ENCODE peak calls at places on chromosomes 16 and 17, in eight cellular contexts. L is A549; A is DND-41; Z is IMR-90; O is neural progenitor cell; P is CD4-positive, alpha-beta memory T cell; S is heart left ventricle; X is PC-3. I is an unnamed sample.

GRCh38 chr16:30565984-30566383 is 5.5 kb downstream of the ZNF688 start:
- DNase-seq in S (no peak), Z (no peak), L (no peak), A (no peak), O (no peak), X (no peak), P (no peak), I (no peak)

GRCh38 chr16:48426244-48427135 is 41.3 kb upstream of the SIAH1 start:
- DNase-seq in O (no peak), Z (peak), P (no peak), S (no peak), X (no peak), A (no peak), L (no peak), I (no peak)

GRCh38 chr16:31700200-31700529 is 172.5 kb downstream of the AHSP start:
- DNase-seq in S (no peak), P (no peak), L (peak), X (peak), A (no peak), Z (no peak), O (no peak), I (no peak)

GRCh38 chr16:27253526-27253930 is 15.0 kb downstream of the NSMCE1 start:
- DNase-seq in S (no peak), X (peak), O (no peak), A (no peak), P (no peak), Z (peak), L (peak), I (peak)

GRCh38 chr17:10613775-10614513 is 43.2 kb downstream of the MYH3 start:
- DNase-seq in O (no peak), Z (peak), L (no peak), X (no peak), A (no peak), S (no peak), P (no peak), I (no peak)

GRCh38 chr17:81911277-81911961 is at the start of gene PCYT2:
- DNase-seq in A (peak), X (peak), O (peak), Z (peak), S (peak), P (peak), L (peak), I (peak)

GRCh38 chr17:1197379-1197778 is 17.6 kb upstream of the ABR start:
- DNase-seq in O (no peak), L (no peak), P (no peak), X (no peak), Z (peak), S (no peak), A (peak), I (no peak)

GRCh38 chr17:17398928-17399926 is 77.6 kb upstream of the MED9 start:
- DNase-seq in P (no peak), A (peak), X (no peak), S (no peak), O (no peak), L (no peak), Z (no peak), I (no peak)

GRCh38 chr17:41176744-41177387 is 1.2 kb downstream of the KRTAP4-2 start:
- DNase-seq in Z (no peak), X (no peak), A (no peak), L (no peak), O (no peak), P (no peak), S (no peak), I (no peak)

GRCh38 chr17:58249270-58250133 is 11.1 kb downstream of the LPO start:
- DNase-seq in Z (peak), S (peak), L (peak), P (peak), X (peak), O (peak), A (peak), I (peak)

GRCh38 chr16:85027968-85028637 is 508 bp downstream of the KIAA0513 start:
- DNase-seq in X (no peak), O (peak), L (no peak), S (no peak), A (no peak), P (no peak), Z (no peak), I (no peak)

GRCh38 chr17:42979511-42980273 is at the start of gene PTGES3L:
- DNase-seq in S (peak), X (peak), P (no peak), L (peak), O (peak), Z (peak), A (peak), I (no peak)

GRCh38 chr17:63694974-63695773 is 4.8 kb downstream of the LIMD2 start:
- DNase-seq in L (no peak), P (peak), O (no peak), S (no peak), A (no peak), X (no peak), Z (no peak), I (no peak)

GRCh38 chr17:63694229-63694973 is 5.5 kb downstream of the LIMD2 start:
- DNase-seq in Z (no peak), L (no peak), A (peak), S (no peak), X (no peak), O (peak), P (peak), I (no peak)

GRCh38 chr17:63697341-63698286 is 2.3 kb downstream of the LIMD2 start:
- DNase-seq in O (peak), P (peak), S (peak), A (peak), Z (no peak), L (peak), X (peak), I (no peak)

GRCh38 chr17:63696381-63696961 is 3.5 kb downstream of the LIMD2 start:
- DNase-seq in P (peak), A (peak), O (peak), L (peak), S (no peak), X (peak), Z (no peak), I (no peak)

GRCh38 chr17:63695889-63696288 is 4.0 kb downstream of the LIMD2 start:
- DNase-seq in A (no peak), P (no peak), S (no peak), O (no peak), X (no peak), L (no peak), Z (no peak), I (no peak)
- H3K27ac ChIP-seq in A (no peak), P (peak), S (no peak), O (no peak), X (no peak), L (no peak), Z (no peak), I (no peak)

GRCh38 chr17:4518901-4519300 is 20.2 kb downstream of the SPNS2 start:
- DNase-seq in O (no peak), X (no peak), L (no peak), P (no peak), Z (no peak), S (no peak), A (no peak), I (no peak)
- H3K27ac ChIP-seq in O (no peak), X (no peak), L (no peak), P (no peak), Z (no peak), S (peak), A (no peak), I (no peak)

DNA sequence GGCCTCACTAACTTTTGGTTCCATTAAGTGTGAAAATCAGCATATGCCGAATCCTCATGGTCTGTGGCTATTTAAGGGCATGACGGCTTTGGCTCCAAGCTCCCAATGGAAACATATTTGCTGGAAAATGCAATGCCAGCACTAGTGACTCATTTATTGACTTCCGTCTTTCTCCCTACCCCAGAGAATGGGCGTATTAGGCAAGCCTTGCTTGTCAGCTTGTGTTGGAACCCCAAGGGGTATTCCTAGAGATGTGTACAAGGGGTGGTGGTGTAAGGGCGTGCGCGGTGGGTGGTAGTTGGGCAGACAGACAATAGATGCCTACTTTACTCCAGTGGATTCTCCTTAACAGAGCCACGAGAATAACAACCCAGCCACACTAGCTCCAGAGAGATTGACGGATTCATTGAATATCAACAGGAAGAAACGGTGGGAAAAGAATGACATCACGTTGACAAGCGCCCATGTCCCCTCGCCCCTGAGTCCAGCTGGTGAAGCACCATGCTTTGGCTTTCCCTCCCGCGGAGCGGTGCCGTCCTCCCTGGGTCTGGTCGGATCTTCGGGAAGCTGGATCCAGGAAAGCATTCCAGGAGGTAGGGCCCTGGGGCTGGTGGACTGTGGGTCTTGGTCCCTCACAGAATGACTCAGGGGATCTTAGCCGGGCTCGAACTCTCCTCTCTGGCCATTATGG is 10.3 kb downstream of the CD300LB start:
- DNase-seq in A (no peak), S (no peak), Z (no peak), L (no peak), P (no peak), O (no peak), X (peak), I (no peak)
- H3K27ac ChIP-seq in A (no peak), S (peak), Z (no peak), L (no peak), P (no peak), O (no peak), X (no peak), I (no peak)

GRCh38 chr17:50364715-50365114 is 8.3 kb downstream of the MRPL27 start:
- DNase-seq in S (no peak), O (peak), L (no peak), A (no peak), P (no peak), Z (peak), X (no peak), I (peak)

GRCh38 chr17:50367401-50367800 is 5.6 kb downstream of the MRPL27 start:
- DNase-seq in S (no peak), L (no peak), X (no peak), A (no peak), P (no peak), O (no peak), Z (no peak), I (no peak)

GRCh38 chr17:50365165-50365564 is 7.8 kb downstream of the MRPL27 start:
- DNase-seq in X (no peak), P (no peak), L (no peak), O (no peak), S (no peak), Z (no peak), A (no peak), I (no peak)

GRCh38 chr17:50364061-50364458 is 8.9 kb downstream of the MRPL27 start:
- DNase-seq in A (no peak), P (no peak), L (no peak), Z (no peak), X (no peak), O (no peak), S (no peak), I (no peak)

GRCh38 chr17:50365649-50366393 is 7.2 kb downstream of the MRPL27 start:
- DNase-seq in P (no peak), X (no peak), A (no peak), L (no peak), Z (no peak), O (no peak), S (no peak), I (no peak)
- H3K27ac ChIP-seq in P (no peak), X (no peak), A (no peak), L (no peak), Z (no peak), O (no peak), S (no peak), I (no peak)

DNA sequence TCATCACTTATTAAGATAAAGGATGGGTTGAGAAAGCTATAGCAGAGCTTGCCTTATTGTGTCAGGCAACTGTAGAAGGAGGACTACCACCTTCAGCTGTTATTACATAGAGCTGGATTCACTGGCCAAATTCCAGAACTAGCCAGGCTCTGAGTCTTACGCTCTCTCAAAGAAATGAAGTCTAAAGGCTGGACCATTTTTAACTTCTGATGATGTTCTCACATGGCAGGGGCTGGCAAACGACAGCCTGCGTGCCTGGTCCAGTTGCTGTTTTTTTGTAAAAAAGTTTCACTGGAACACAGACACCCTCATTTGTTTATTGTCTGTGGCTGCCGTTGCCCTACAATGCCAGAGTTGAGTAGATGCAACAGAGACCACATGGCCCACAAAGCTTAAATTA is 21.2 kb downstream of the TRAF4 start:
- DNase-seq in A (no peak), Z (no peak), S (no peak), X (no peak), P (no peak), L (no peak), O (no peak), I (no peak)
- H3K27ac ChIP-seq in A (no peak), Z (no peak), S (no peak), X (no peak), P (no peak), L (no peak), O (no peak), I (no peak)

GRCh38 chr16:70632273-70632672 is 14.1 kb upstream of the IL34 start:
- DNase-seq in L (no peak), Z (no peak), O (no peak), S (no peak), A (no peak), P (no peak), X (no peak), I (no peak)

GRCh38 chr16:70638814-70639792 is 7.3 kb upstream of the IL34 start:
- DNase-seq in Z (peak), X (no peak), S (no peak), A (no peak), O (no peak), P (no peak), L (no peak), I (peak)

GRCh38 chr16:70635356-70636016 is 10.9 kb upstream of the IL34 start:
- DNase-seq in Z (peak), O (peak), L (no peak), S (peak), A (no peak), P (no peak), X (peak), I (peak)

GRCh38 chr16:70630960-70631745 is 15.2 kb upstream of the IL34 start:
- DNase-seq in S (no peak), Z (peak), X (no peak), L (no peak), O (no peak), A (no peak), P (no peak), I (no peak)

DNA sequence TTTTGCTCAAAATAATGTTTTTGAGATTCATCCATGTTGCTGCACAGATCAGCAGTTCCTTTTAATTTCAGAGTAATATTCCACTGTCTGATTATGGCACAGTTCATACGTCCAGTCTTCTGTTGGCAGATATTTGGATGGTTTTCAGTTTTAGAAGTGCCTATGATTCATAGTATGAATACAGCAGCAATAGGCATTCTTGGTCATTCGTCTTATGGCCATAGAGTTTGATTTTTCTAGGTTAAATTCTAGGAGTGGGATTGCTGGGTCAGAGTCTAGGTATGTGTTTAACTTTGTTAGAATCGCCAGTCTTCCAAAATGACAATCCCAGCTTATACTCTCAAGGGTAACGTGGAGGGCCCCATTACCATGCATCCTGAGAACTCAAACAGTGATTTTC is 11.5 kb upstream of the IL34 start:
- DNase-seq in X (no peak), S (no peak), A (no peak), Z (peak), P (no peak), L (no peak), O (no peak), I (no peak)
- H3K27ac ChIP-seq in X (peak), S (no peak), A (no peak), Z (peak), P (no peak), L (no peak), O (peak), I (peak)

I was measured in AG04450.